ENCODE peak calls at places on chromosomes 16 and 17, in four cellular contexts. U, J, P and C are unnamed samples.

GRCh38 chr17:13437966-13438779 is 163.6 kb downstream of the HS3ST3A1 start:
- DNase-seq in P (no peak), U (no peak), J (no peak), C (no peak)

GRCh38 chr16:84489141-84489540 is 15.3 kb downstream of the MEAK7 start:
- DNase-seq in P (no peak), J (no peak), U (no peak), C (no peak)

GRCh38 chr16:83351846-83352245 is 455.9 kb upstream of the HSBP1 start:
- DNase-seq in J (no peak), U (no peak), P (no peak), C (no peak)

GRCh38 chr17:10149573-10150399 is 48.6 kb downstream of the GAS7 start:
- DNase-seq in P (no peak), U (no peak), J (no peak), C (no peak)

GRCh38 chr17:49935526-49936210 is 33.3 kb upstream of the DLX4 start:
- DNase-seq in P (no peak), J (no peak), U (no peak), C (no peak)

GRCh38 chr17:44216674-44217073 is 2.8 kb downstream of the UBTF start:
- DNase-seq in U (no peak), P (no peak), J (no peak), C (no peak)

GRCh38 chr16:8127096-8127495 is 463.2 kb downstream of the TMEM114 start:
- DNase-seq in P (no peak), J (no peak), U (no peak), C (no peak)

GRCh38 chr16:81711609-81712329 is 67.3 kb upstream of the PLCG2 start:
- DNase-seq in P (no peak), J (no peak), U (peak; percentile 71), C (no peak)

GRCh38 chr17:7166873-7167272 is 12.3 kb downstream of the ASGR1 start:
- DNase-seq in P (no peak), J (no peak), U (no peak), C (no peak)

GRCh38 chr17:7408341-7408740 is 696 bp downstream of the NLGN2 start:
- DNase-seq in U (no peak), P (no peak), J (no peak), C (no peak)

GRCh38 chr16:75566889-75567255 is 693 bp downstream of the GABARAPL2 start:
- DNase-seq in J (no peak), P (peak; percentile 34), U (no peak), C (no peak)

GRCh38 chr17:61570118-61570517 is 20.9 kb downstream of the NACA2 start:
- DNase-seq in P (no peak), U (no peak), J (no peak), C (no peak)

GRCh38 chr17:63191610-63192009 is 225.6 kb downstream of the TANC2 start:
- DNase-seq in P (no peak), U (no peak), J (peak; percentile 72), C (no peak)

GRCh38 chr16:9134739-9135138 is 43.3 kb downstream of the HAPSTR1 start:
- DNase-seq in J (peak; percentile 67), P (peak; percentile 61), U (no peak), C (peak; percentile 63)

GRCh38 chr17:80312621-80313135 is 52.0 kb downstream of the RNF213 start:
- DNase-seq in J (no peak), U (no peak), P (no peak), C (no peak)

GRCh38 chr17:43021739-43022512 is at the start of gene VAT1:
- DNase-seq in U (peak; percentile 83), P (peak; percentile 88), J (peak; percentile 89), C (peak; percentile 29)

GRCh38 chr16:89123831-89124100 is 30.1 kb downstream of the ACSF3 start:
- DNase-seq in J (peak; percentile 29), U (no peak), P (no peak), C (no peak)

GRCh38 chr17:20033410-20033809 is 24.3 kb downstream of the SPECC1 start:
- DNase-seq in P (no peak), J (no peak), U (no peak), C (no peak)

GRCh38 chr17:59848778-59849177 is 44.0 kb downstream of the TUBD1 start:
- DNase-seq in J (peak; percentile 90), U (peak; percentile 72), P (no peak), C (no peak)

GRCh38 chr17:8016632-8017424 is 14.4 kb downstream of the GUCY2D start:
- DNase-seq in J (peak; percentile 80), U (no peak), P (peak; percentile 67), C (no peak)

GRCh38 chr17:82327757-82328140 is 5.8 kb downstream of the SECTM1 start:
- DNase-seq in U (no peak), J (no peak), P (no peak), C (no peak)

GRCh38 chr17:39753514-39754160 is 15.9 kb downstream of the GRB7 start:
- DNase-seq in J (no peak), U (peak; percentile 31), P (no peak), C (no peak)

GRCh38 chr17:32568673-32569072 is 81.9 kb downstream of the CDK5R1 start:
- DNase-seq in P (no peak), U (no peak), J (no peak), C (no peak)

GRCh38 chr17:64231567-64232141 is 31.4 kb downstream of the TEX2 start:
- DNase-seq in J (no peak), U (no peak), P (no peak), C (no peak)

GRCh38 chr17:3801792-3802191 is 804 bp upstream of the ITGAE start:
- DNase-seq in P (no peak), U (no peak), J (no peak), C (no peak)

GRCh38 chr16:19833176-19833575 is 51.5 kb downstream of the GPRC5B start:
- DNase-seq in P (no peak), J (no peak), U (no peak), C (no peak)

GRCh38 chr16:83143788-83144187 is 517.0 kb downstream of the CDH13 start:
- DNase-seq in J (no peak), P (peak; percentile 31), U (no peak), C (no peak)

GRCh38 chr17:58679263-58680037 is 12.4 kb downstream of the TEX14 start:
- DNase-seq in J (no peak), U (no peak), P (no peak), C (no peak)

GRCh38 chr16:29811896-29812665 is at the start of gene PRRT2:
- DNase-seq in U (peak; percentile 89), J (peak; percentile 73), P (peak; percentile 80), C (no peak)

GRCh38 chr16:85422374-85423185 is 190.5 kb upstream of the GSE1 start:
- DNase-seq in J (peak; percentile 88), U (peak; percentile 64), P (peak; percentile 40), C (no peak)

GRCh38 chr17:19762515-19762961 is 14.4 kb upstream of the ALDH3A1 start:
- DNase-seq in P (peak; percentile 84), U (peak; percentile 68), J (peak; percentile 82), C (peak; percentile 74)

GRCh38 chr17:32783602-32784001 is 93.3 kb downstream of the MYO1D start:
- DNase-seq in J (no peak), P (peak; percentile 67), U (no peak), C (peak; percentile 48)

GRCh38 chr17:49101054-49101534 is 31.5 kb upstream of the B4GALNT2 start:
- DNase-seq in J (no peak), U (no peak), P (no peak), C (no peak)